ENCODE peak calls at places on chromosome 18, in ten cellular contexts. E is astrocyte, O is suprapubic skin, N is heart left ventricle, M is HepG2, W is uterus, K is ovary, Y is aorta, S is transverse colon, L is HCT116. I is an unnamed sample. For H3K36me3 and H3K27me3, the result is how much of the 10 kb centered on the place peaks cover.

GRCh38 chr18:712401-713134 is at the start of gene ENOSF1:
- DNase-seq in Y (peak), K (peak), L (peak), E (peak), M (peak), N (peak), S (peak), O (peak), W (peak), I (peak)

GRCh38 chr18:46623541-46623940 is 33.5 kb downstream of the LOXHD1 start:
- DNase-seq in S (no peak), K (peak), E (no peak), W (no peak), L (no peak), M (no peak), N (no peak), Y (peak), O (no peak), I (peak)

GRCh38 chr18:60235164-60235563 is 137.4 kb downstream of the MC4R start:
- DNase-seq in O (no peak), E (no peak), K (no peak), W (no peak), S (no peak), Y (no peak), M (no peak), N (no peak), L (no peak), I (no peak)

GRCh38 chr18:55390898-55391297 is 197.1 kb downstream of the TCF4 start:
- DNase-seq in O (no peak), M (no peak), Y (no peak), S (no peak), W (no peak), N (no peak), K (no peak), E (no peak), L (no peak), I (no peak)

GRCh38 chr18:56575819-56576663 is 62.4 kb downstream of the TXNL1 start:
- DNase-seq in W (no peak), S (no peak), Y (no peak), L (peak), E (peak), M (peak), O (no peak), N (no peak), K (no peak), I (no peak)

GRCh38 chr18:31045599-31045998 is 3.1 kb upstream of the DSC3 start:
- DNase-seq in E (no peak), K (no peak), Y (no peak), M (peak), L (no peak), S (no peak), W (no peak), N (no peak), O (no peak), I (no peak)

GRCh38 chr18:519019-519879 is 18.7 kb upstream of the COLEC12 start:
- DNase-seq in Y (peak), E (peak), N (peak), W (peak), K (peak), L (no peak), S (peak), O (no peak), M (no peak), I (peak)

GRCh38 chr18:5868218-5868904 is 27.0 kb downstream of the TMEM200C start:
- DNase-seq in E (peak), N (no peak), M (peak), Y (peak), W (peak), L (no peak), O (peak), K (peak), S (peak), I (peak)

GRCh38 chr18:3411854-3412268 is 38.1 kb upstream of the TGIF1 start:
- DNase-seq in L (no peak), S (peak), W (peak), M (no peak), K (peak), O (no peak), N (peak), E (no peak), Y (no peak), I (peak)

GRCh38 chr18:63216911-63217311 is 102.7 kb downstream of the BCL2 start:
- DNase-seq in L (no peak), Y (no peak), O (no peak), K (no peak), S (no peak), N (no peak), E (no peak), M (no peak), W (no peak), I (no peak)

GRCh38 chr18:61149786-61150185 is 183.4 kb upstream of the CDH20 start:
- DNase-seq in M (no peak), O (no peak), L (no peak), E (no peak), N (no peak), S (no peak), W (no peak), Y (no peak), K (no peak), I (no peak)

GRCh38 chr18:21341141-21341540 is 99.1 kb downstream of the GREB1L start:
- DNase-seq in S (no peak), K (no peak), L (no peak), M (no peak), W (no peak), E (peak), N (no peak), Y (no peak), O (no peak), I (no peak)

GRCh38 chr18:7945882-7946281 is 378.8 kb downstream of the PTPRM start:
- DNase-seq in N (no peak), L (no peak), E (peak), M (peak), S (no peak), K (no peak), W (no peak), O (no peak), Y (no peak), I (no peak)

GRCh38 chr18:75120521-75120920 is 88.4 kb downstream of the PTGR3 start:
- DNase-seq in O (peak), M (no peak), N (no peak), W (no peak), Y (no peak), K (no peak), L (no peak), S (no peak), E (no peak), I (no peak)

GRCh38 chr18:62389761-62390481 is 64.8 kb downstream of the TNFRSF11A start:
- DNase-seq in Y (no peak), E (peak), L (no peak), K (no peak), N (no peak), O (no peak), M (no peak), W (no peak), S (no peak), I (no peak)

GRCh38 chr18:1954583-1955312 is 616.6 kb downstream of the METTL4 start:
- DNase-seq in S (no peak), N (peak), M (no peak), O (no peak), Y (no peak), L (no peak), W (no peak), K (no peak), E (no peak), I (no peak)

GRCh38 chr18:27394687-27395086 is 209.6 kb upstream of the CHST9 start:
- DNase-seq in M (no peak), L (no peak), E (no peak), S (no peak), O (no peak), W (no peak), K (no peak), Y (no peak), N (no peak), I (no peak)

GRCh38 chr18:7492385-7492784 is 74.7 kb upstream of the PTPRM start:
- DNase-seq in Y (no peak), O (no peak), E (no peak), W (no peak), K (no peak), S (no peak), L (no peak), N (no peak), M (no peak), I (no peak)

GRCh38 chr18:36460324-36460850 is 162.9 kb downstream of the FHOD3 start:
- DNase-seq in Y (no peak), K (no peak), S (no peak), W (no peak), E (no peak), O (no peak), M (no peak), N (no peak), L (no peak), I (no peak)

GRCh38 chr18:48136544-48137353 is 206.3 kb upstream of the SMAD2 start:
- DNase-seq in S (peak), N (no peak), L (no peak), M (no peak), O (no peak), K (peak), W (peak), Y (no peak), E (no peak), I (no peak)

DNA sequence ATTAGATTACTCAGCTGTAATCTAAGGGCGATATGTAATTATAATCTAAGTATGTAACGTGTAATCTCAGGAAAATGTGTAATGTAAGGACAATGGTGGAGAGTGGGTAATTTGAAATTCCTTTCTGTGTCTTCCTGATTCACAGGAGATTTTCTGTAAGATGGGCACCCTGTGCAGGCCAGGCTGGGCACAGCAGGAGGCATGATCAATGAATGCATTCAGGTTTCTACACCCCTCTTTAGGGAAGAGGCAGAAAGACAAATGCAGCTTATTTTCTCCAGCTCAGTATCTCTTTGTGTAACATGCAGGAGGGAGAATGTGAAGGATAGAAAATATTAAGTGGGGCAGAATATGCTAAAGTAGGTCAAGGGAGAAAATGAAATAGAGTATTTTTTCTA is 320.1 kb downstream of the PIK3C3 start:
- DNase-seq in L (no peak), N (no peak), S (no peak), Y (no peak), W (no peak), K (no peak), M (no peak), E (no peak), O (no peak), I (no peak)
- H3K36me3 ChIP-seq in L (under half), N (under half), S (under half), Y (under half), W (under half), K (under half), M (under half), E (under half), O (under half), I (under half)

GRCh38 chr18:13493725-13494124 is 232.6 kb downstream of the FAM210A start:
- DNase-seq in S (no peak), N (no peak), E (no peak), K (no peak), L (no peak), W (no peak), Y (no peak), O (no peak), M (no peak), I (no peak)

GRCh38 chr18:13494879-13495465 is 231.4 kb downstream of the FAM210A start:
- DNase-seq in M (no peak), O (no peak), K (no peak), Y (no peak), E (peak), L (no peak), S (no peak), W (no peak), N (no peak), I (no peak)

GRCh38 chr18:13491138-13491537 is 235.2 kb downstream of the FAM210A start:
- DNase-seq in O (peak), M (peak), K (no peak), E (no peak), N (no peak), L (no peak), S (no peak), W (no peak), Y (no peak), I (no peak)

GRCh38 chr18:13493071-13493470 is 233.3 kb downstream of the FAM210A start:
- DNase-seq in Y (no peak), N (no peak), W (no peak), E (no peak), S (no peak), K (no peak), L (no peak), M (no peak), O (no peak), I (no peak)

DNA sequence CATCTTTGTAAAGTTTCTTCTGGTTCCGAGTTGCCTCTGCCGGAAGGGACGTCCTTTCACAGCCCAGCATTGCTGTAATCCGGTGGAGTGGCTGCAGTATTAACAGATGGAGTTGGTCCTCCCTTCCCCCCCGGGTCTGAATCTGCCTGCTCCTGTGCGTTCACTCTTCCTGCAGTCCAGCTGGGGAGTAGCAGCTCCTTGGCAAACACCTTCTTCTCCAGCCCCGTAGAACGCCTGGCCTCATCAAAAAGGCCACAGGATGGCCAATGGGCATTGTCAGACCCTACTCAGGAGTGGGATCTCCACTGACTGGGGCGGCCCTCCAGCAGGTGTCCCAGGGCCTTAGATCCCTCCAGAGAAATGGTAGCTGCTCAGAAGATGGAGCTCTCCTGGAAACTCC is 234.0 kb downstream of the FAM210A start:
- DNase-seq in O (no peak), K (no peak), Y (no peak), E (no peak), W (no peak), M (no peak), S (no peak), L (no peak), N (no peak), I (no peak)
- H3K27me3 ChIP-seq in O (under half), K (under half), Y (under half), E (under half), W (under half), M (under half), S (under half), L (under half), N (under half), I (under half)

GRCh38 chr18:79898952-79899608 is 52.4 kb downstream of the SLC66A2 start:
- DNase-seq in L (no peak), E (no peak), M (no peak), O (peak), K (no peak), W (peak), N (peak), S (peak), Y (no peak), I (no peak)
- H3K36me3 ChIP-seq in L (under half), E (under half), M (under half), O (under half), K (under half), W (under half), N (under half), S (under half), Y (under half), I (under half)

DNA sequence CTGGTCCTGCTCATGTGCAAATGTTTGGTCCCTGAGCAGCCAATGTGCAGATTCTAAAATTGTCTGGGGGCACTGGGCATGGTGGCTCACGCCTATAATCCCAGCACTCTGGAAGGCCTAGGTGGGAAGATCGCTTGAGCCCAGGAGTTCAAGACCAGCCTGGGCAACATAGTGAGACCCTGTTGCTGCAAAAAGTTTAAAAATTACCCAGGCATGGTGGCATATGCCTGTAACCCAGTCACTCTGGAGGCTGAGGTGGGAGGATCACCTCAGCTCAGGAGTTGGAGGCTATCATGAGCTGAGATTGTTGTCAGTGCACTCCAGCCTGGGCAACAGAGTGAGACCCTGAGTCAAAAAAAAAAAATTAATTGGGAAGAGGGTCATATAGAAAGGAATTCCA is 5.1 kb downstream of the LIPG start:
- DNase-seq in N (no peak), K (no peak), Y (no peak), L (no peak), W (no peak), E (no peak), M (no peak), O (no peak), S (no peak), I (no peak)
- H3K27me3 ChIP-seq in N (under half), K (under half), Y (under half), L (under half), W (under half), E (under half), M (under half), O (under half), S (under half), I (under half)

DNA sequence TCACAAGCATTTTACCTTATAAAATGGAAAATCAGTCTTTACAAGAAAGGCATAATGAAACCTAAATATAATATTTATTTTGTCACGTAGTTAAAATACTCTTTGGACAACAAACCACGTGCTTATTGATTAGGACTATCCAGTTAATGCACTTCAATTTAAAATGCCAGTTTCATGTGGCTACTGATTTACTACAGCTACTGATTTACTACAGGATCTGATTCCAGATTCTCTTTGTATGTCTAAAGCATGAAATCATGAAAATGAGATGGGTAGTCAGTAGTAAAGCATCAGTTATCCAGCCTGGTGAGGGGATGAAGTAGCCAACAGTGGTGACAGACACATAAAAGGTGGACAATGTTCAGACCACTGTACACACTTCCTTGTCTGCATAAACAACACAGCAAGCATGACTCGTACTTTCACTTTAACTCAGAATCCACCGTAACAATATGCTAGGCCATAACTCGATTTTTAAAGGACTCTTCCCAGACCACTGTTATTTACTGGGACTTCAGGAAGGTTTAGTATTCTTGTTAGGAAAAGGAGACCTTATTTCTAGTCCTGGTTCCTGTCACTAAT is 24.9 kb downstream of the ACAA2 start:
- DNase-seq in W (no peak), K (no peak), S (no peak), Y (no peak), M (no peak), E (peak), L (no peak), O (no peak), N (no peak), I (no peak)
- H3K36me3 ChIP-seq in W (under half), K (under half), S (half or more), Y (under half), M (under half), E (under half), L (under half), O (under half), N (half or more), I (under half)

GRCh38 chr18:13273800-13274199 is 55.2 kb downstream of the LDLRAD4 start:
- DNase-seq in L (no peak), E (no peak), M (no peak), W (no peak), Y (no peak), K (no peak), O (no peak), N (no peak), S (no peak), I (no peak)

GRCh38 chr18:13278231-13278630 is 59.7 kb downstream of the LDLRAD4 start:
- DNase-seq in M (no peak), N (no peak), K (no peak), Y (no peak), O (no peak), S (no peak), L (no peak), W (no peak), E (no peak), I (no peak)

GRCh38 chr18:13275075-13275474 is 56.5 kb downstream of the LDLRAD4 start:
- DNase-seq in K (no peak), S (no peak), N (no peak), L (no peak), W (no peak), Y (no peak), O (no peak), M (no peak), E (no peak), I (no peak)

GRCh38 chr18:13279181-13280065 is 60.9 kb downstream of the LDLRAD4 start:
- DNase-seq in N (no peak), K (no peak), L (no peak), Y (peak), E (no peak), S (no peak), M (no peak), W (no peak), O (no peak), I (no peak)

GRCh38 chr18:13276530-13277520 is 58.3 kb downstream of the LDLRAD4 start:
- DNase-seq in S (no peak), M (no peak), K (no peak), W (no peak), N (no peak), L (no peak), O (no peak), E (peak), Y (no peak), I (no peak)
- H3K27me3 ChIP-seq in S (under half), M (under half), K (under half), W (under half), N (under half), L (under half), O (under half), E (under half), Y (under half), I (under half)

GRCh38 chr18:79974025-79974424 is 9.6 kb downstream of the HSBP1L1 start:
- DNase-seq in W (no peak), O (no peak), M (no peak), Y (no peak), E (no peak), K (no peak), N (no peak), L (no peak), S (no peak), I (no peak)

GRCh38 chr18:79973517-79973916 is 9.1 kb downstream of the HSBP1L1 start:
- DNase-seq in Y (no peak), K (no peak), O (no peak), W (no peak), E (no peak), N (no peak), L (no peak), M (no peak), S (no peak), I (no peak)

GRCh38 chr18:79971986-79972385 is 7.5 kb downstream of the HSBP1L1 start:
- DNase-seq in M (no peak), E (no peak), Y (no peak), W (no peak), N (no peak), O (no peak), L (no peak), S (no peak), K (no peak), I (no peak)

GRCh38 chr18:79971211-79971952 is 6.9 kb downstream of the HSBP1L1 start:
- DNase-seq in K (no peak), S (no peak), E (no peak), L (no peak), N (no peak), W (no peak), Y (no peak), O (no peak), M (no peak), I (no peak)

DNA sequence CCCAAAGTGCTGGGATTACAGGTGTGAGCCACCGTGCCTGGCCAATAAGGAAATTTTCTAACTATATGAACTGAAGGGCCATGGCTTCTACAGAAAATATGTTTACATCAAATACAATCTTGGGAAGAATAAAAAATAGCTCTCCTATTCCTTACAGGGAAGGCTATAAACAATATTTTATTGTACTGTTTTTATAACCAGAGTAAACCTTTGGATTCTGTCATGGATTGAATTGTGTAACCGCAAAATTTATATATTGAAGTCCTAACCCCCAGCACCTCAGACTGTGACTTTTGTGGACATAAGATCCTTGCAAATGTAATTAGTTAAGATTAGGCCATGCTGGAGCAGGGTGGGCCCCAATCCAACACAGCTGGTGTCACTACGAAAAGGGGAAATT is 8.3 kb downstream of the HSBP1L1 start:
- DNase-seq in S (peak), Y (no peak), N (no peak), L (no peak), E (no peak), M (no peak), O (no peak), W (no peak), K (no peak), I (no peak)
- H3K36me3 ChIP-seq in S (under half), Y (under half), N (half or more), L (under half), E (under half), M (under half), O (under half), W (under half), K (under half), I (under half)